ENCODE peak calls at places on chromosomes 4 and X, in five cellular contexts. One of them, this sample, is unnamed.

GRCh38 chr4:129254526-129254925 is 158.6 kb downstream of the C4orf33 start:
- DNase-seq in WTC11: no peak
- DNase-seq in NB4: no peak
- DNase-seq in GM12878: no peak
- DNase-seq in K562: no peak
- DNase-seq in this sample: no peak

GRCh38 chrX:57453901-57454300 is 137.9 kb upstream of the ZXDB start:
- DNase-seq in K562: peak; percentile 32
- DNase-seq in WTC11: no peak
- DNase-seq in GM12878: peak; percentile 0
- DNase-seq in NB4: peak; percentile 53
- DNase-seq in this sample: no peak

GRCh38 chr4:70768301-70768948 is 46.7 kb downstream of the RUFY3 start:
- DNase-seq in K562: no peak
- DNase-seq in GM12878: no peak
- DNase-seq in NB4: no peak
- DNase-seq in WTC11: no peak
- DNase-seq in this sample: no peak

GRCh38 chr4:5988086-5988845 is 30.0 kb downstream of the C4orf50 start:
- DNase-seq in NB4: peak; percentile 72
- DNase-seq in GM12878: no peak
- DNase-seq in WTC11: no peak
- DNase-seq in K562: no peak
- DNase-seq in this sample: no peak

GRCh38 chrX:68833448-68833805 is 4.6 kb downstream of the EFNB1 start:
- DNase-seq in WTC11: no peak
- DNase-seq in K562: no peak
- DNase-seq in GM12878: no peak
- DNase-seq in NB4: no peak
- DNase-seq in this sample: no peak

GRCh38 chr4:21387683-21388082 is 560.9 kb downstream of the KCNIP4 start:
- DNase-seq in NB4: no peak
- DNase-seq in K562: no peak
- DNase-seq in WTC11: no peak
- DNase-seq in GM12878: no peak
- DNase-seq in this sample: no peak

GRCh38 chrX:74523870-74524735 is 90.3 kb downstream of the RLIM start:
- DNase-seq in K562: no peak
- DNase-seq in NB4: no peak
- DNase-seq in WTC11: no peak
- DNase-seq in GM12878: no peak
- DNase-seq in this sample: peak; percentile 13

GRCh38 chr4:138311771-138312535 is 69.8 kb upstream of the SLC7A11 start:
- DNase-seq in GM12878: no peak
- DNase-seq in NB4: no peak
- DNase-seq in WTC11: no peak
- DNase-seq in K562: no peak
- DNase-seq in this sample: no peak

GRCh38 chrX:30060718-30061117 is 154.6 kb upstream of the MAGEB2 start:
- DNase-seq in NB4: peak; percentile 1
- DNase-seq in WTC11: peak; percentile 12
- DNase-seq in GM12878: no peak
- DNase-seq in K562: no peak
- DNase-seq in this sample: peak; percentile 6

GRCh38 chr4:20809796-20810195 is 109.5 kb downstream of the PACRGL start:
- DNase-seq in NB4: no peak
- DNase-seq in WTC11: peak; percentile 13
- DNase-seq in GM12878: no peak
- DNase-seq in K562: no peak
- DNase-seq in this sample: peak; percentile 6

GRCh38 chr4:56530269-56531148 is 24.9 kb downstream of the ARL9 start:
- DNase-seq in GM12878: no peak
- DNase-seq in NB4: peak; percentile 59
- DNase-seq in K562: peak; percentile 90
- DNase-seq in WTC11: peak; percentile 90
- DNase-seq in this sample: peak; percentile 62

GRCh38 chr4:116374815-116375214 is 710.6 kb downstream of the TRAM1L1 start:
- DNase-seq in NB4: no peak
- DNase-seq in WTC11: no peak
- DNase-seq in K562: no peak
- DNase-seq in GM12878: no peak
- DNase-seq in this sample: no peak
- TF ChIP-seq MAX in NB4: no peak
- TF ChIP-seq MAX in WTC11: no peak
- TF ChIP-seq MAX in K562: no peak
- TF ChIP-seq MAX in GM12878: no peak
- TF ChIP-seq MAX in this sample: no peak

GRCh38 chr4:111045992-111046391 is 423.1 kb upstream of the PITX2 start:
- DNase-seq in WTC11: no peak
- DNase-seq in K562: no peak
- DNase-seq in NB4: no peak
- DNase-seq in GM12878: no peak
- DNase-seq in this sample: no peak
- TF ChIP-seq MAX in WTC11: no peak
- TF ChIP-seq MAX in K562: no peak
- TF ChIP-seq MAX in NB4: no peak
- TF ChIP-seq MAX in GM12878: no peak
- TF ChIP-seq MAX in this sample: no peak

GRCh38 chrX:2231570-2232192 is 269.1 kb downstream of the DHRSX start:
- DNase-seq in NB4: no peak
- DNase-seq in WTC11: no peak
- DNase-seq in K562: no peak
- DNase-seq in GM12878: no peak
- DNase-seq in this sample: no peak

GRCh38 chrX:2226182-2226581 is 274.6 kb downstream of the DHRSX start:
- DNase-seq in K562: no peak
- DNase-seq in NB4: no peak
- DNase-seq in WTC11: no peak
- DNase-seq in GM12878: no peak
- DNase-seq in this sample: no peak

GRCh38 chrX:2226906-2227656 is 273.7 kb downstream of the DHRSX start:
- DNase-seq in GM12878: no peak
- DNase-seq in K562: no peak
- DNase-seq in WTC11: no peak
- DNase-seq in NB4: no peak
- DNase-seq in this sample: no peak

GRCh38 chrX:2230457-2230856 is 270.3 kb downstream of the DHRSX start:
- DNase-seq in K562: no peak
- DNase-seq in GM12878: no peak
- DNase-seq in NB4: no peak
- DNase-seq in WTC11: no peak
- DNase-seq in this sample: no peak

DNA sequence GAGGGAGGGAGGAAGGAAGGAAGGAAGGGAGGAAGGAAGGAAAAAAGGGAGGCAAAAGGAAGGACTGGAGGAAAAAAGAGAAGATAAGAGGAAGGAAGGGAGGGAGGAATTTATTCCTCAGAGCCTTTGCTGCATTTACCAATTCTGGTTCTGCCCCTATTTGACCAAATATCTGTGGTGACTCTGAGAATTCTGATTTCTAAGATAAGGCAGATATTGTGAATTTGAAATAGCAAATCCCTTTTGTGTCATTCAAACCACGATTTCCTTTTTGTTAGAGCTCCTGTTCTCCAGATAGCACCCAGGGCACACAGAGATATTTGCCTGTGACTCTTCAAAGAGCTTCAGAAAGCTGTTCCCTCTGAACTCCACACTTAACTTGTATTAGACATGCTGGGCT is 272.3 kb downstream of the DHRSX start:
- DNase-seq in NB4: no peak
- DNase-seq in K562: no peak
- DNase-seq in GM12878: no peak
- DNase-seq in WTC11: no peak
- DNase-seq in this sample: no peak
- TF ChIP-seq MAX in NB4: no peak
- TF ChIP-seq MAX in K562: no peak
- TF ChIP-seq MAX in GM12878: no peak
- TF ChIP-seq MAX in WTC11: no peak
- TF ChIP-seq MAX in this sample: no peak

GRCh38 chrX:41025926-41026325 is 59.3 kb upstream of the USP9X start:
- DNase-seq in GM12878: no peak
- DNase-seq in K562: peak; percentile 42
- DNase-seq in NB4: no peak
- DNase-seq in WTC11: no peak
- DNase-seq in this sample: no peak

GRCh38 chrX:41024755-41025154 is 60.5 kb upstream of the USP9X start:
- DNase-seq in WTC11: no peak
- DNase-seq in GM12878: no peak
- DNase-seq in NB4: no peak
- DNase-seq in K562: no peak
- DNase-seq in this sample: no peak

GRCh38 chrX:41019041-41019392 is 66.2 kb upstream of the USP9X start:
- DNase-seq in GM12878: no peak
- DNase-seq in NB4: no peak
- DNase-seq in K562: no peak
- DNase-seq in WTC11: no peak
- DNase-seq in this sample: no peak

GRCh38 chrX:41023098-41023497 is 62.1 kb upstream of the USP9X start:
- DNase-seq in NB4: no peak
- DNase-seq in K562: no peak
- DNase-seq in GM12878: no peak
- DNase-seq in WTC11: no peak
- DNase-seq in this sample: no peak

GRCh38 chrX:41022579-41022978 is 62.7 kb upstream of the USP9X start:
- DNase-seq in WTC11: no peak
- DNase-seq in GM12878: no peak
- DNase-seq in NB4: peak; percentile 53
- DNase-seq in K562: no peak
- DNase-seq in this sample: peak; percentile 37
- TF ChIP-seq MAX in WTC11: no peak
- TF ChIP-seq MAX in GM12878: no peak
- TF ChIP-seq MAX in NB4: no peak
- TF ChIP-seq MAX in K562: no peak
- TF ChIP-seq MAX in this sample: no peak

GRCh38 chrX:153794897-153795816 is 689 bp downstream of the SSR4 start:
- DNase-seq in K562: peak; percentile 32
- DNase-seq in WTC11: no peak
- DNase-seq in GM12878: no peak
- DNase-seq in NB4: no peak
- DNase-seq in this sample: no peak
- TF ChIP-seq MAX in K562: no peak
- TF ChIP-seq MAX in WTC11: no peak
- TF ChIP-seq MAX in GM12878: no peak
- TF ChIP-seq MAX in NB4: no peak
- TF ChIP-seq MAX in this sample: no peak

GRCh38 chr4:55410431-55410830 is 14.7 kb downstream of the TMEM165 start:
- DNase-seq in WTC11: no peak
- DNase-seq in K562: no peak
- DNase-seq in GM12878: no peak
- DNase-seq in NB4: no peak
- DNase-seq in this sample: no peak

GRCh38 chr4:55407764-55408163 is 12.0 kb downstream of the TMEM165 start:
- DNase-seq in NB4: no peak
- DNase-seq in K562: no peak
- DNase-seq in WTC11: no peak
- DNase-seq in GM12878: no peak
- DNase-seq in this sample: no peak

GRCh38 chr4:55407119-55407518 is 11.4 kb downstream of the TMEM165 start:
- DNase-seq in GM12878: no peak
- DNase-seq in K562: no peak
- DNase-seq in NB4: no peak
- DNase-seq in WTC11: no peak
- DNase-seq in this sample: no peak

GRCh38 chr4:55411621-55412020 is 15.9 kb downstream of the TMEM165 start:
- DNase-seq in NB4: no peak
- DNase-seq in K562: no peak
- DNase-seq in WTC11: no peak
- DNase-seq in GM12878: no peak
- DNase-seq in this sample: no peak

DNA sequence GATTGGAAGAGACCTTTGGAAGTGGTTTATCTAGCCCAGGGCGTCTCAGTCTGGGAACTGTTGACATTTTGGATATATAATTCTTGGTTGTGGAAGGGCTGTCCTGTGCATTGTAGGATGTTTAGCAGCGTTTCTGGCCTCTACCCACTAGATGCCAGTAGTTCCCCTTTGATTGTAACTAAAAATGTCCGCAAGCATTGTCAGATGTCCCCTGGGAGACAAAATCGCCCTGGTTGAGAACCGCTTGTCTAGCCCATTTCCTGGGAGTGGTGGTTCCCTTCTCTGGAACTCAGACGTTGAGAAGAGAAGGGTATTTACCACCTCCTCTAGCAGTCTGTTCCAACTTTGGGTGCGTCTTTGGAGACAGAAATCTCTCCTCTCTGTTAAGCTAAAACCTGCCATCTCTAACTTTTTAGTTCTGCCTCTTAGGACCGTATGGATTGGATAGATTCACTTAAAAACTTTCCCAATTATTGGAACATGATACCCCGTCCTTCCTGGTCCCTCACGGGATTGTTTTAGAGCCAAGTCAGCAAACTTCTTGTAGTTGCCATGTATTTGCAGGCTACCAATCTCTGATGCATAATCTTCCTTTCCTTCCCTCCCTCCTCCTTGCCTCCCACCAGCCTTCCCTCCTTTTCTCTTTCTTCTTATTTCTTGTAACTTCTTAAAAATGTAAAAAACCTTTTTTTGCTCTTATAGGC is 13.9 kb downstream of the TMEM165 start:
- DNase-seq in GM12878: peak; percentile 39
- DNase-seq in WTC11: peak; percentile 19
- DNase-seq in NB4: peak; percentile 94
- DNase-seq in K562: peak; percentile 35
- DNase-seq in this sample: no peak
- TF ChIP-seq MAX in GM12878: no peak
- TF ChIP-seq MAX in WTC11: no peak
- TF ChIP-seq MAX in NB4: no peak
- TF ChIP-seq MAX in K562: no peak
- TF ChIP-seq MAX in this sample: no peak

DNA sequence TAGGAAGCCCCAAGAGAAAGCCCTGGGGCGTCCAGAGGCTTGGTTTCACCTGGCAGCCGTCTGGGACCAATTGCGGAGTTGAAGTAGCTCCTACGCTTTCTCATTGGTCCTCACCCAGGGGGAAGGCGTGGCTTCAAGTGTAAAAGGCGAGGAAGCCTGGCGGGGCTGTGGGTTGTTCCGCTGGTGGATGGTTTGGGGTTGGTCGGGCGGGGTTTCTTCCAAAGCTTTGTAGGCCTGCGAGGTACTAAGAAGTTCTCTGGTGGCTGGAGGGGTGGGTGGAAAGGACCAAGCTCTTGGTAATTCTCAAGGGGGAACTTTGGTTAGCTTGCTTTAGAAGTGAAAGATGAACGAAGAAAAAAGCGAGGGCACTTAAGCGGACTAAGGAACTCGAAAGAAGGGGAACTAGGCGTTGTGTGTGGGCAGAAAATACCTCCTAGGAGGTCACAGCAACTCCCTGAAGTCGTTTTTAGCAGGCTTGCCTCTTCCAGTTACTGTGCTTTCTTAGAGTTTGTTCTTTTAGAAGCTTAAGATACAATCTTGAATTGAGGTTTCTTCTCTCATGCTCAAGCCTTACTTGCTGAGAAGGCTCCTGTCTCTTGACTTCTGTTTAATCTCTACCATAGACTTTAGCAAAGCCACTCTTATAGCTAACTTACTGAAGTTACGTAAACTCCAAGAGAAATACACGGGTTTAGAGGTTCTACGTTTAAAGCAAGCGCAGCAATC is 36.7 kb downstream of the CCNG2 start:
- DNase-seq in GM12878: peak; percentile 69
- DNase-seq in NB4: peak; percentile 89
- DNase-seq in K562: peak; percentile 54
- DNase-seq in WTC11: peak; percentile 84
- DNase-seq in this sample: no peak
- TF ChIP-seq MAX in GM12878: no peak
- TF ChIP-seq MAX in NB4: no peak
- TF ChIP-seq MAX in K562: no peak
- TF ChIP-seq MAX in WTC11: no peak
- TF ChIP-seq MAX in this sample: no peak